ENCODE peak calls at places on chromosomes 12 and 14, in six cellular contexts. One of them, this sample, is unnamed.

GRCh38 chr12:51913071-51914033 is 6.0 kb downstream of the ACVRL1 start:
- DNase-seq in ACHN: no peak
- DNase-seq in progenitor cell of endocrine pancreas: no peak
- DNase-seq in nephron progenitor cell: no peak
- DNase-seq in left ventricle myocardium superior: peak; percentile 51
- DNase-seq in HFF-Myc: no peak
- DNase-seq in this sample: no peak

GRCh38 chr12:22477166-22477893 is 67.0 kb downstream of the C2CD5 start:
- DNase-seq in left ventricle myocardium superior: no peak
- DNase-seq in nephron progenitor cell: no peak
- DNase-seq in progenitor cell of endocrine pancreas: no peak
- DNase-seq in HFF-Myc: peak; percentile 5
- DNase-seq in ACHN: no peak
- DNase-seq in this sample: no peak

GRCh38 chr14:100307215-100308111 is 1.2 kb upstream of the SLC25A29 start:
- DNase-seq in left ventricle myocardium superior: peak; percentile 58
- DNase-seq in ACHN: peak; percentile 8
- DNase-seq in progenitor cell of endocrine pancreas: peak; percentile 32
- DNase-seq in nephron progenitor cell: peak; percentile 54
- DNase-seq in HFF-Myc: no peak
- DNase-seq in this sample: peak; percentile 28

GRCh38 chr14:54902521-54903420 is at the start of gene GCH1:
- DNase-seq in HFF-Myc: no peak
- DNase-seq in progenitor cell of endocrine pancreas: peak; percentile 89
- DNase-seq in nephron progenitor cell: peak; percentile 87
- DNase-seq in ACHN: peak; percentile 68
- DNase-seq in left ventricle myocardium superior: peak; percentile 83
- DNase-seq in this sample: peak; percentile 84

GRCh38 chr12:124441443-124442190 is 125.8 kb downstream of the NCOR2 start:
- DNase-seq in progenitor cell of endocrine pancreas: no peak
- DNase-seq in nephron progenitor cell: no peak
- DNase-seq in HFF-Myc: no peak
- DNase-seq in left ventricle myocardium superior: no peak
- DNase-seq in ACHN: no peak
- DNase-seq in this sample: no peak

GRCh38 chr12:58104443-58104842 is 163.1 kb downstream of the ATP23 start:
- DNase-seq in nephron progenitor cell: no peak
- DNase-seq in left ventricle myocardium superior: no peak
- DNase-seq in HFF-Myc: no peak
- DNase-seq in ACHN: no peak
- DNase-seq in progenitor cell of endocrine pancreas: no peak
- DNase-seq in this sample: no peak

GRCh38 chr14:51828017-51828797 is 32.2 kb upstream of the GNG2 start:
- DNase-seq in HFF-Myc: no peak
- DNase-seq in progenitor cell of endocrine pancreas: no peak
- DNase-seq in ACHN: peak; percentile 18
- DNase-seq in left ventricle myocardium superior: no peak
- DNase-seq in nephron progenitor cell: no peak
- DNase-seq in this sample: peak; percentile 60

GRCh38 chr14:81474685-81475324 is 58.8 kb downstream of the SEL1L start:
- DNase-seq in nephron progenitor cell: no peak
- DNase-seq in HFF-Myc: no peak
- DNase-seq in ACHN: no peak
- DNase-seq in left ventricle myocardium superior: no peak
- DNase-seq in progenitor cell of endocrine pancreas: no peak
- DNase-seq in this sample: no peak

GRCh38 chr14:104195361-104195760 is 57.0 kb downstream of the KIF26A start:
- DNase-seq in left ventricle myocardium superior: no peak
- DNase-seq in progenitor cell of endocrine pancreas: no peak
- DNase-seq in nephron progenitor cell: no peak
- DNase-seq in HFF-Myc: no peak
- DNase-seq in ACHN: no peak
- DNase-seq in this sample: no peak

GRCh38 chr14:33120341-33120740 is 181.7 kb downstream of the NPAS3 start:
- DNase-seq in HFF-Myc: no peak
- DNase-seq in nephron progenitor cell: no peak
- DNase-seq in ACHN: peak; percentile 18
- DNase-seq in left ventricle myocardium superior: no peak
- DNase-seq in progenitor cell of endocrine pancreas: no peak
- DNase-seq in this sample: no peak

This sample was measured in Calu3.